ENCODE peak calls at places on chromosomes 5 and 9, in ten cellular contexts. X is H9; U is retina; D is NT2/D1; V is IMR-90; C is osteocyte; T is HS-27A; O is kidney; A is central memory CD4-positive, alpha-beta T cell; Q is activated naive CD4-positive, alpha-beta T cell. I is an unnamed sample.
A peak's percentile ranks its signal among the peaks of the same experiment; 100 is the strongest.

GRCh38 chr5:82388186-82388585 is 110.0 kb upstream of the RPS23 start:
- DNase-seq in D (no peak), A (no peak), O (peak; percentile 85), T (no peak), V (peak; percentile 80), U (no peak), C (no peak), X (no peak), Q (no peak), I (no peak)

GRCh38 chr5:173884402-173885053 is 3.6 kb upstream of the CPEB4 start:
- DNase-seq in A (peak; percentile 64), X (no peak), C (no peak), Q (no peak), U (no peak), T (no peak), V (no peak), O (no peak), D (no peak), I (no peak)

GRCh38 chr5:157387683-157388093 is 72.3 kb upstream of the NIPAL4 start:
- DNase-seq in C (peak; percentile 86), D (no peak), U (peak; percentile 26), T (peak; percentile 43), A (no peak), O (no peak), X (no peak), V (peak; percentile 98), Q (no peak), I (no peak)

GRCh38 chr9:2286825-2287455 is 271.8 kb downstream of the SMARCA2 start:
- DNase-seq in O (no peak), T (no peak), Q (no peak), D (no peak), U (no peak), X (no peak), A (no peak), V (no peak), C (no peak), I (no peak)

GRCh38 chr9:75699017-75699416 is 191.5 kb upstream of the PCSK5 start:
- DNase-seq in V (no peak), A (no peak), O (no peak), D (no peak), Q (no peak), T (no peak), U (no peak), X (no peak), C (no peak), I (no peak)

GRCh38 chr5:139788294-139788875 is 7.2 kb upstream of the PSD2 start:
- DNase-seq in D (no peak), T (no peak), Q (no peak), V (no peak), U (peak; percentile 64), C (no peak), A (no peak), X (peak; percentile 67), O (no peak), I (no peak)

GRCh38 chr9:4862506-4863250 is 69.9 kb downstream of the RCL1 start:
- DNase-seq in D (no peak), T (no peak), A (no peak), O (peak; percentile 51), C (no peak), U (no peak), V (peak; percentile 51), Q (no peak), X (no peak), I (no peak)

GRCh38 chr9:79300153-79300552 is 271.6 kb upstream of the TLE4 start:
- DNase-seq in A (no peak), O (no peak), V (no peak), U (no peak), C (no peak), X (no peak), D (no peak), Q (no peak), T (no peak), I (no peak)